ENCODE peak calls at places on chromosomes 11 and 22, in five cellular contexts. D, N, I, U and G are unnamed samples.

GRCh38 chr22:27581688-27582087 is 219.9 kb downstream of the MN1 start:
- DNase-seq in D (peak), N (peak), I (no peak), U (peak), G (no peak)

GRCh38 chr11:9748361-9748970 is 84.6 kb downstream of the SWAP70 start:
- DNase-seq in D (peak), N (peak), U (peak), I (peak), G (peak)

GRCh38 chr22:23831261-23831660 is 7.5 kb downstream of the DERL3 start:
- DNase-seq in N (no peak), I (no peak), U (no peak), D (no peak), G (no peak)

GRCh38 chr11:44608654-44609027 is 43.2 kb downstream of the CD82 start:
- DNase-seq in D (no peak), N (no peak), I (no peak), U (no peak), G (no peak)

GRCh38 chr11:102846292-102846691 is 2.9 kb upstream of the MMP3 start:
- DNase-seq in I (no peak), N (no peak), U (no peak), D (no peak), G (no peak)

GRCh38 chr11:12148466-12148865 is 38.1 kb downstream of the MICAL2 start:
- DNase-seq in N (no peak), I (peak), D (no peak), U (no peak), G (no peak)

GRCh38 chr11:125871391-125872137 is 15.9 kb upstream of the HYLS1 start:
- DNase-seq in U (peak), D (no peak), I (peak), N (peak), G (no peak)

GRCh38 chr11:110529043-110529442 is 99.3 kb downstream of the FDX1 start:
- DNase-seq in N (no peak), U (no peak), I (peak), D (no peak), G (no peak)

GRCh38 chr22:45696227-45696626 is 24.6 kb downstream of the ATXN10 start:
- DNase-seq in U (no peak), D (no peak), I (no peak), N (no peak), G (no peak)

GRCh38 chr22:28208036-28208435 is 289.0 kb upstream of the PITPNB start:
- DNase-seq in U (no peak), I (no peak), N (no peak), D (no peak), G (no peak)

GRCh38 chr11:8699903-8700302 is 17.3 kb downstream of the RPL27A start:
- DNase-seq in U (no peak), N (peak), I (no peak), D (peak), G (no peak)

GRCh38 chr11:43555811-43556210 is 124.7 kb upstream of the HSD17B12 start:
- DNase-seq in I (no peak), N (no peak), D (no peak), U (peak), G (no peak)

GRCh38 chr11:22703040-22703439 is 36.6 kb downstream of the GAS2 start:
- DNase-seq in D (no peak), I (peak), N (no peak), U (no peak), G (no peak)

GRCh38 chr11:211741-212140 is 4.2 kb downstream of the RIC8A start:
- DNase-seq in N (no peak), D (no peak), I (no peak), U (no peak), G (no peak)

GRCh38 chr11:16902979-16903378 is 111.2 kb downstream of the PLEKHA7 start:
- DNase-seq in U (no peak), D (no peak), I (peak), N (no peak), G (no peak)

GRCh38 chr11:94767701-94768601 is at the start of gene AMOTL1:
- DNase-seq in N (peak), I (peak), D (peak), U (peak), G (no peak)

GRCh38 chr11:129989437-129989836 is 13.2 kb downstream of the PRDM10 start:
- DNase-seq in N (no peak), U (no peak), I (no peak), D (no peak), G (no peak)

GRCh38 chr22:46354993-46355305 is 19.4 kb downstream of the TRMU start:
- DNase-seq in I (no peak), N (no peak), U (no peak), D (peak), G (no peak)